ENCODE peak calls at places on chromosome 15, in four cellular contexts. H is CD8-positive, alpha-beta T cell; N is HFF-Myc; D is GM20000. E is an unnamed sample.

GRCh38 chr15:74709011-74709410 is 13.2 kb upstream of the EDC3 start:
- DNase-seq in H (no peak), N (no peak), D (no peak), E (no peak)

GRCh38 chr15:68372291-68372811 is 59.6 kb downstream of the ITGA11 start:
- DNase-seq in H (no peak), N (no peak), D (no peak), E (no peak)

GRCh38 chr15:101357333-101357732 is 62.3 kb upstream of the SNRPA1 start:
- DNase-seq in H (no peak), N (no peak), D (no peak), E (no peak)

GRCh38 chr15:79978694-79979519 is 7.9 kb upstream of the BCL2A1 start:
- DNase-seq in H (no peak), N (no peak), D (peak), E (peak)

GRCh38 chr15:76208786-76209424 is 102.4 kb downstream of the ETFA start:
- DNase-seq in H (no peak), N (no peak), D (peak), E (peak)

GRCh38 chr15:91780387-91780786 is 73.1 kb upstream of the SLCO3A1 start:
- DNase-seq in H (no peak), N (no peak), D (no peak), E (no peak)

GRCh38 chr15:74768771-74769342 is 13.0 kb upstream of the CSK start:
- DNase-seq in H (peak), N (no peak), D (peak), E (peak)

GRCh38 chr15:51161491-51162260 is 67.0 kb upstream of the TNFAIP8L3 start:
- DNase-seq in H (no peak), N (no peak), D (no peak), E (no peak)

GRCh38 chr15:43954181-43954621 is 127.4 kb downstream of the WDR76 start:
- DNase-seq in H (no peak), N (no peak), D (no peak), E (no peak)

GRCh38 chr15:68272797-68273271 is 4.7 kb upstream of the FEM1B start:
- DNase-seq in H (no peak), N (peak), D (no peak), E (no peak)

GRCh38 chr15:87477759-87478687 is 778.5 kb downstream of the NTRK3 start:
- DNase-seq in H (no peak), N (peak), D (no peak), E (no peak)

GRCh38 chr15:68252925-68253534 is 23.5 kb upstream of the CLN6 start:
- DNase-seq in H (no peak), N (peak), D (peak), E (peak)

GRCh38 chr15:98727115-98728040 is 79.0 kb downstream of the IGF1R start:
- DNase-seq in H (no peak), N (peak), D (no peak), E (no peak)

GRCh38 chr15:65033659-65034269 is 4.3 kb upstream of the MTFMT start:
- DNase-seq in H (no peak), N (peak), D (no peak), E (peak)

GRCh38 chr15:61083781-61084134 is 145.3 kb downstream of the RORA start:
- DNase-seq in H (no peak), N (no peak), D (no peak), E (no peak)

GRCh38 chr15:35206060-35206675 is 121.1 kb upstream of the NANOGP8 start:
- DNase-seq in H (no peak), N (peak), D (peak), E (peak)

GRCh38 chr15:73367624-73368300 is 996 bp downstream of the HCN4 start:
- DNase-seq in H (no peak), N (no peak), D (peak), E (no peak)

GRCh38 chr15:93121994-93122910 is 33.2 kb upstream of the RGMA start:
- DNase-seq in H (no peak), N (no peak), D (no peak), E (no peak)

GRCh38 chr15:67955256-67955655 is 98.9 kb upstream of the PIAS1 start:
- DNase-seq in H (no peak), N (no peak), D (no peak), E (no peak)

GRCh38 chr15:90184119-90184785 is 16.9 kb upstream of the SEMA4B start:
- DNase-seq in H (no peak), N (no peak), D (peak), E (peak)

GRCh38 chr15:92377083-92377789 is 16.4 kb upstream of the ST8SIA2 start:
- DNase-seq in H (no peak), N (no peak), D (no peak), E (no peak)

E was measured in GM13976.